ENCODE peak calls at places on chromosomes 12 and 14, in four cellular contexts. One of them, this sample, is unnamed.

GRCh38 chr12:11891350-11892064 is 179.2 kb upstream of the BCL2L14 start:
- DNase-seq in tibial artery: peak
- DNase-seq in cardiac fibroblast: no peak
- DNase-seq in endodermal cell: no peak
- DNase-seq in this sample: no peak

GRCh38 chr12:46386877-46387629 is 14.5 kb upstream of the SLC38A2 start:
- DNase-seq in cardiac fibroblast: peak
- DNase-seq in endodermal cell: peak
- DNase-seq in tibial artery: peak
- DNase-seq in this sample: peak

GRCh38 chr12:32454866-32455265 is 55.5 kb downstream of the FGD4 start:
- DNase-seq in tibial artery: no peak
- DNase-seq in cardiac fibroblast: peak
- DNase-seq in endodermal cell: peak
- DNase-seq in this sample: peak

GRCh38 chr12:53703746-53704145 is 23.5 kb downstream of the CALCOCO1 start:
- DNase-seq in endodermal cell: no peak
- DNase-seq in tibial artery: no peak
- DNase-seq in cardiac fibroblast: peak
- DNase-seq in this sample: peak

GRCh38 chr12:32754101-32754500 is 1.6 kb downstream of the YARS2 start:
- DNase-seq in endodermal cell: no peak
- DNase-seq in cardiac fibroblast: peak
- DNase-seq in tibial artery: no peak
- DNase-seq in this sample: no peak

GRCh38 chr12:96981053-96981452 is 74.0 kb downstream of the NEDD1 start:
- DNase-seq in cardiac fibroblast: peak
- DNase-seq in tibial artery: no peak
- DNase-seq in endodermal cell: no peak
- DNase-seq in this sample: peak

GRCh38 chr12:73421832-73422231 is 1115.8 kb upstream of the ATXN7L3B start:
- DNase-seq in tibial artery: no peak
- DNase-seq in cardiac fibroblast: peak
- DNase-seq in endodermal cell: no peak
- DNase-seq in this sample: peak

GRCh38 chr12:49636979-49637378 is 13.6 kb downstream of the PRPF40B start:
- DNase-seq in tibial artery: peak
- DNase-seq in cardiac fibroblast: peak
- DNase-seq in endodermal cell: peak
- DNase-seq in this sample: peak

GRCh38 chr14:89351958-89352404 is 65.1 kb downstream of the FOXN3 start:
- DNase-seq in tibial artery: no peak
- DNase-seq in endodermal cell: no peak
- DNase-seq in cardiac fibroblast: no peak
- DNase-seq in this sample: no peak

GRCh38 chr12:127943481-127944210 is 323.3 kb upstream of the TMEM132C start:
- DNase-seq in cardiac fibroblast: no peak
- DNase-seq in tibial artery: no peak
- DNase-seq in endodermal cell: no peak
- DNase-seq in this sample: no peak

GRCh38 chr14:90487031-90487430 is 90.2 kb downstream of the CALM1 start:
- DNase-seq in endodermal cell: no peak
- DNase-seq in tibial artery: no peak
- DNase-seq in cardiac fibroblast: peak
- DNase-seq in this sample: no peak

GRCh38 chr14:69017706-69018105 is 38.6 kb upstream of the ACTN1 start:
- DNase-seq in cardiac fibroblast: no peak
- DNase-seq in tibial artery: no peak
- DNase-seq in endodermal cell: no peak
- DNase-seq in this sample: no peak

GRCh38 chr12:126038434-126038833 is 973.2 kb downstream of the AACS start:
- DNase-seq in tibial artery: no peak
- DNase-seq in cardiac fibroblast: no peak
- DNase-seq in endodermal cell: no peak
- DNase-seq in this sample: no peak

GRCh38 chr14:94564381-94564780 is 3.1 kb downstream of the SERPINA4 start:
- DNase-seq in cardiac fibroblast: no peak
- DNase-seq in tibial artery: no peak
- DNase-seq in endodermal cell: no peak
- DNase-seq in this sample: no peak

GRCh38 chr14:56846970-56847928 is 37.0 kb upstream of the OTX2 start:
- DNase-seq in cardiac fibroblast: no peak
- DNase-seq in endodermal cell: peak
- DNase-seq in tibial artery: no peak
- DNase-seq in this sample: no peak

GRCh38 chr14:76926521-76927251 is 100.5 kb downstream of the LRRC74A start:
- DNase-seq in tibial artery: peak
- DNase-seq in cardiac fibroblast: peak
- DNase-seq in endodermal cell: peak
- DNase-seq in this sample: no peak

GRCh38 chr12:120534703-120535655 is 823 bp downstream of the RNF10 start:
- DNase-seq in cardiac fibroblast: peak
- DNase-seq in tibial artery: peak
- DNase-seq in endodermal cell: peak
- DNase-seq in this sample: peak

GRCh38 chr14:53953002-53953827 is 3.4 kb downstream of the BMP4 start:
- DNase-seq in tibial artery: peak
- DNase-seq in cardiac fibroblast: peak
- DNase-seq in endodermal cell: peak
- DNase-seq in this sample: peak

GRCh38 chr12:96233168-96233567 is 39.0 kb downstream of the ELK3 start:
- DNase-seq in tibial artery: peak
- DNase-seq in endodermal cell: no peak
- DNase-seq in cardiac fibroblast: no peak
- DNase-seq in this sample: no peak

GRCh38 chr12:95218164-95218851 is 701 bp downstream of the VEZT start:
- DNase-seq in endodermal cell: no peak
- DNase-seq in tibial artery: no peak
- DNase-seq in cardiac fibroblast: peak
- DNase-seq in this sample: peak

GRCh38 chr14:73833530-73834257 is 17.9 kb upstream of the PTGR2 start:
- DNase-seq in tibial artery: no peak
- DNase-seq in endodermal cell: peak
- DNase-seq in cardiac fibroblast: no peak
- DNase-seq in this sample: peak

GRCh38 chr14:79552778-79553177 is 658.5 kb downstream of the DIO2 start:
- DNase-seq in endodermal cell: peak
- DNase-seq in cardiac fibroblast: no peak
- DNase-seq in tibial artery: no peak
- DNase-seq in this sample: no peak

GRCh38 chr12:23421556-23421955 is 527.9 kb downstream of the SOX5 start:
- DNase-seq in cardiac fibroblast: no peak
- DNase-seq in tibial artery: no peak
- DNase-seq in endodermal cell: no peak
- DNase-seq in this sample: no peak

GRCh38 chr14:91399868-91400640 is 17.6 kb downstream of the CCDC88C start:
- DNase-seq in endodermal cell: peak
- DNase-seq in tibial artery: no peak
- DNase-seq in cardiac fibroblast: no peak
- DNase-seq in this sample: no peak

GRCh38 chr12:68259318-68259940 is 6.0 kb upstream of the IL22 start:
- DNase-seq in endodermal cell: no peak
- DNase-seq in cardiac fibroblast: peak
- DNase-seq in tibial artery: no peak
- DNase-seq in this sample: peak

GRCh38 chr12:3552726-3553045 is 61.7 kb downstream of the PRMT8 start:
- DNase-seq in cardiac fibroblast: no peak
- DNase-seq in tibial artery: no peak
- DNase-seq in endodermal cell: no peak
- DNase-seq in this sample: no peak

GRCh38 chr12:14828896-14829295 is 14.4 kb downstream of the ART4 start:
- DNase-seq in tibial artery: no peak
- DNase-seq in cardiac fibroblast: peak
- DNase-seq in endodermal cell: peak
- DNase-seq in this sample: peak

GRCh38 chr12:92035477-92035876 is 110.2 kb downstream of the BTG1 start:
- DNase-seq in endodermal cell: no peak
- DNase-seq in tibial artery: no peak
- DNase-seq in cardiac fibroblast: no peak
- DNase-seq in this sample: no peak
- H3K4me3 ChIP-seq in endodermal cell: no peak
- H3K4me3 ChIP-seq in tibial artery: no peak
- H3K4me3 ChIP-seq in cardiac fibroblast: no peak
- H3K4me3 ChIP-seq in this sample: no peak

GRCh38 chr12:79850610-79851299 is 84.1 kb downstream of the PPP1R12A start:
- DNase-seq in cardiac fibroblast: no peak
- DNase-seq in tibial artery: no peak
- DNase-seq in endodermal cell: no peak
- DNase-seq in this sample: no peak
- TF ChIP-seq CTCF in cardiac fibroblast: no peak
- TF ChIP-seq CTCF in tibial artery: no peak
- TF ChIP-seq CTCF in endodermal cell: no peak
- TF ChIP-seq CTCF in this sample: no peak

GRCh38 chr14:32623300-32624093 is 294.4 kb downstream of the AKAP6 start:
- DNase-seq in endodermal cell: no peak
- DNase-seq in tibial artery: no peak
- DNase-seq in cardiac fibroblast: peak
- DNase-seq in this sample: no peak

GRCh38 chr14:32620303-32620702 is 291.2 kb downstream of the AKAP6 start:
- DNase-seq in cardiac fibroblast: peak
- DNase-seq in endodermal cell: no peak
- DNase-seq in tibial artery: no peak
- DNase-seq in this sample: no peak

GRCh38 chr14:32622742-32623141 is 293.6 kb downstream of the AKAP6 start:
- DNase-seq in tibial artery: no peak
- DNase-seq in cardiac fibroblast: no peak
- DNase-seq in endodermal cell: no peak
- DNase-seq in this sample: no peak

GRCh38 chr14:32620724-32621123 is 291.6 kb downstream of the AKAP6 start:
- DNase-seq in tibial artery: no peak
- DNase-seq in endodermal cell: no peak
- DNase-seq in cardiac fibroblast: peak
- DNase-seq in this sample: no peak

DNA sequence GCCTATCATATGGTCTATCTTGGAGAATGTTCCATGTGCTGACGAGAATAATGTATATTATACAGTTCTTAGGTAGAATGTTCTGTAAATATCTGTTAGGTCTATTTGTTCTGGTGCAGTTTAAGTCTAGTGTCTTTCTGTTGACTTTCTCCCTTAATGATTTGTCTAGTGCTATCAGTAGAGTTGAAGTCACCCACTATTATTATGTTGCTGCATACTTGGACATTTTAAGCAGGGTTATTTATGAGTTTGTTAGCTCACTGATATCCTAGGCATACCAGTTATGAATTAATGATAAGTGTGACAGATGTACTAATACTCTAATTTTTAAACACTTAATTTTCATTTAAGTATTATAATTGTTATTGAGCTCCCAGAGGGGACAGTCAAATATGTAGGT is 292.5 kb downstream of the AKAP6 start:
- DNase-seq in tibial artery: no peak
- DNase-seq in endodermal cell: no peak
- DNase-seq in cardiac fibroblast: no peak
- DNase-seq in this sample: no peak
- H3K4me3 ChIP-seq in tibial artery: no peak
- H3K4me3 ChIP-seq in endodermal cell: no peak
- H3K4me3 ChIP-seq in cardiac fibroblast: no peak
- H3K4me3 ChIP-seq in this sample: no peak

DNA sequence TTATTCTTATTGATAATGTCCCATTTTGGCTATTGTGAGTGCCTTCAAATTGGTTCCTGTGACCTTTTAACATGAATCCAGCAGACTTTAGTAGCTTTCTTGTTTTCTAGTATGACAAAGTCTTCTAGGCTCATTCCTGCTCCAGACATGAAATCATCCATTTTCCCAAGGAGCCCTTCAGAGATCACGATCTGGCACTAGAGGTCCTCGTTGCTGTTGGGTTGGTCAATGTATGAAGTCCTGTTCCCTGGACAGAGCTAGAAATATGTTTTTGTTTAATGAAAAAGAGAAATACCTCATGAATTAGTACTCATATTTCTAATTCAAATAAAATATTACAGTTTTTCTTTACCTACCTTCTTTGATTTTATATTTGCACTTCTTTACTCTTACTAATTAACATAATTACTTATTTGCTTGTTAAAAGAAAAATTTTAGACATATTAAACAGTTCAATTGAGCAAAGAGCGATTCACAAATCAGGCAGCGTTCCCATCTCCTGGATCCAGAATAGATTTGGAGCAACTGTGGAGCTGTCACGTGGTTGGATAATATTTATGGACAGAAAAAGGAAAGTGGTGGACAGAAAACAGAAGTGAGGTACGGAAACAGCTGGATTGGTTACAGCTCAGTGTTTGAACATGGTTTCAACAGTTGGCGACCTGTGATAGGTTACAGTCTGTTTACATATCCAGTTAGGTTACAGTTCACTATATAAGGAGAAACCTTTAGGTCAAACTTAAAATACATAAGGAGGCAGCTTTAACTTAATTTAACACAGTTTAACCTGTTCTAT is 19.8 kb upstream of the FAM234B start:
- DNase-seq in endodermal cell: no peak
- DNase-seq in tibial artery: peak
- DNase-seq in cardiac fibroblast: peak
- DNase-seq in this sample: peak
- TF ChIP-seq CTCF in endodermal cell: peak
- TF ChIP-seq CTCF in tibial artery: peak
- TF ChIP-seq CTCF in cardiac fibroblast: peak
- TF ChIP-seq CTCF in this sample: peak

DNA sequence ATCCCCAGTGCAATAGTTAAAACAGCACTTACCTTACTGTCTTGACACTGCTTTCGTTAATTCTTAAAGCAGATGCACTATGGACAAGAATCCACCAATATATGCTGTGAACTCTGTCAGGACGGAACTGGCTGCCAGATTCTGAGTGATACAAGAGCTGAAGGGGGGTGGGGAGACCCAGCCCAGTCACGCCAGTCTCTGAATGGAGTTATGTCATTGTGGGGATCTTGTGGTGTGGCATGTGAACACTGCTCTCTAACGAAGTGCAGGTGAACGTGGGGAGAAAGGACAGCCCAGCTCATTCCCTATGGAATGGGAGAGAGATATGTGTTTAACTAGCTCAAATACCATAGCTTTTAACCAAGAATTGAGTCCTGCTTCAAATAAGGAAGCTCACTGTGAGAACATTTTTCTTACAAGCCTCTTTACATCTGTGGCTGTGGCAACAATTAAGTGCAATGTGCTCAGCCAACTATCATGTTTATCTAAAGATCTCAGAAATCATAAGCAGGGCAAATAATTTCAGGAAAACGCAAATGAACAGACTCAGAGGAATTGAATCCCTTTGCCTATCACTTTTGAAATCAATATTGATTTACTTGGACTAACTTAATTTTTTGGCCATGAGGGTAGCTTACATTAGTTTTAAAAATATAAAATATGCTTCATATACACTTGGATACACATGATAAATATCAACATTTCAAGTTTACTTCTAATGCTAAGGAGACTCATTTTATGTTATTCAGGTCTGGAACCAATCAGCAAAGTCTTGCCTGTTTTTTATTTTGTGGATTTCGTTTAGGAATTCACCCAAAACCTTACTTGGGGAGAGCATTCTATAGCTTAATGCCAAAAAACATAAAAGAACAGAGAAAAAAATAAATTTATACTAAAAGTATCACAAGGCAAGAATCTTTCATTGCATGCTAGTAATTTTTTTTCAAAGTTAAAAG is at the start of gene LUM:
- DNase-seq in tibial artery: peak
- DNase-seq in endodermal cell: peak
- DNase-seq in cardiac fibroblast: peak
- DNase-seq in this sample: peak
- H3K4me3 ChIP-seq in tibial artery: peak
- H3K4me3 ChIP-seq in endodermal cell: no peak
- H3K4me3 ChIP-seq in cardiac fibroblast: peak
- H3K4me3 ChIP-seq in this sample: peak

This sample was measured in astrocyte of the spinal cord.